ENCODE peak calls at places on chromosomes 3 and 15, in five cellular contexts. Q is K562, O is neural progenitor cell, P is HepG2, C is hepatocyte. D is an unnamed sample.
A peak's percentile ranks its signal among the peaks of the same experiment; 100 is the strongest.

GRCh38 chr3:164377466-164377865 is 700.8 kb downstream of the SI start:
- DNase-seq in Q (no peak), O (no peak), P (no peak), C (no peak), D (no peak)

GRCh38 chr3:37147676-37148075 is 26.7 kb downstream of the LRRFIP2 start:
- DNase-seq in Q (no peak), O (no peak), P (no peak), C (no peak), D (no peak)

GRCh38 chr3:16759227-16759903 is 125.4 kb upstream of the PLCL2 start:
- DNase-seq in Q (no peak), O (no peak), P (no peak), C (no peak), D (no peak)

GRCh38 chr3:156395961-156396700 is 158.8 kb downstream of the SSR3 start:
- DNase-seq in Q (no peak), O (no peak), P (peak; percentile 1), C (no peak), D (peak; percentile 15)

GRCh38 chr3:14324224-14324944 is 78.0 kb upstream of the SLC6A6 start:
- DNase-seq in Q (no peak), O (peak; percentile 39), P (no peak), C (no peak), D (no peak)

GRCh38 chr15:67674983-67675382 is 132.5 kb downstream of the MAP2K5 start:
- DNase-seq in Q (no peak), O (no peak), P (no peak), C (no peak), D (no peak)

GRCh38 chr3:191238321-191238817 is 39.3 kb downstream of the OSTN start:
- DNase-seq in Q (no peak), O (no peak), P (peak; percentile 29), C (no peak), D (peak; percentile 57)

GRCh38 chr3:17057316-17057715 is 172.6 kb downstream of the PLCL2 start:
- DNase-seq in Q (no peak), O (no peak), P (no peak), C (no peak), D (peak; percentile 46)

GRCh38 chr3:82145742-82146141 is 384.3 kb upstream of the GBE1 start:
- DNase-seq in Q (no peak), O (no peak), P (no peak), C (no peak), D (no peak)

GRCh38 chr15:58553365-58553918 is 121.7 kb downstream of the LIPC start:
- DNase-seq in Q (no peak), O (no peak), P (no peak), C (no peak), D (no peak)

GRCh38 chr3:137035631-137036030 is 77.8 kb downstream of the IL20RB start:
- DNase-seq in Q (peak; percentile 40), O (peak; percentile 48), P (peak; percentile 33), C (peak; percentile 27), D (no peak)

GRCh38 chr3:139670196-139670595 is 7.6 kb downstream of the NMNAT3 start:
- DNase-seq in Q (no peak), O (no peak), P (no peak), C (no peak), D (no peak)

GRCh38 chr3:19931180-19931692 is 2.8 kb downstream of the EFHB start:
- DNase-seq in Q (peak; percentile 59), O (no peak), P (no peak), C (no peak), D (no peak)

GRCh38 chr15:74461847-74462511 is 1.0 kb upstream of the UBL7 start:
- DNase-seq in Q (peak; percentile 23), O (peak; percentile 52), P (no peak), C (no peak), D (no peak)

GRCh38 chr15:42289166-42289565 is 15.9 kb upstream of the TMEM87A start:
- DNase-seq in Q (no peak), O (no peak), P (no peak), C (no peak), D (no peak)

GRCh38 chr3:194487289-194488006 is 646 bp upstream of the ATP13A3 start:
- DNase-seq in Q (peak; percentile 83), O (peak; percentile 28), P (no peak), C (peak; percentile 53), D (no peak)

GRCh38 chr3:123480428-123480827 is 31.5 kb upstream of the ADCY5 start:
- DNase-seq in Q (no peak), O (no peak), P (no peak), C (no peak), D (no peak)

GRCh38 chr3:40190056-40190455 is 119.5 kb upstream of the EIF1B start:
- DNase-seq in Q (no peak), O (no peak), P (no peak), C (no peak), D (no peak)

GRCh38 chr15:97909291-97909891 is 51.1 kb upstream of the ARRDC4 start:
- DNase-seq in Q (peak; percentile 76), O (peak; percentile 80), P (peak; percentile 33), C (peak; percentile 81), D (peak; percentile 9)

GRCh38 chr15:81540909-81541308 is 166.9 kb upstream of the TMC3 start:
- DNase-seq in Q (no peak), O (no peak), P (no peak), C (no peak), D (no peak)

GRCh38 chr3:187310954-187311470 is 19.5 kb upstream of the MASP1 start:
- DNase-seq in Q (no peak), O (no peak), P (no peak), C (no peak), D (no peak)

GRCh38 chr3:6097021-6097420 is 763.9 kb upstream of the GRM7 start:
- DNase-seq in Q (no peak), O (no peak), P (no peak), C (no peak), D (peak; percentile 14)

GRCh38 chr3:47512416-47513124 is 942 bp downstream of the ELP6 start:
- DNase-seq in Q (peak; percentile 54), O (peak; percentile 50), P (no peak), C (peak; percentile 37), D (no peak)

DNA sequence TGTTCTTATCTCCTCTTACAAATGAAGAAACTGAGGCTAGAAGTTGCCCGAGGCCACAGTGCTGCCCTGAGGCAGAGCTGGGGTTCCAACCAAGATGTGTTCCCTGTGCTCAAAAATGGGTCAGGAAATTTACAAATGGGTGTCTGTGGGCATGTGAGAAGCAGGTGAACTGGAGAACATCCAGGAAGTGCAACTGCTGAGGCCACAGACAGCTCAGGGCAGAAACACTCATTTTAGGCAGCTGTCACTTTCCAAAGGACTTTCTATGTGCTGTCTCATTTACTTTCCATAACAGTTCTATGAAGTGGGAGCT is 47.2 kb upstream of the ATP2B2 start:
- DNase-seq in Q (no peak), O (no peak), P (no peak), C (no peak), D (no peak)
- H3K27ac ChIP-seq in Q (no peak overlapping the region), O (no peak overlapping the region), P (no peak overlapping the region), C (no peak overlapping the region), D (peak overlapping the region; percentile 17)

GRCh38 chr15:78193731-78194567 is 40.4 kb downstream of the ACSBG1 start:
- DNase-seq in Q (no peak), O (no peak), P (no peak), C (no peak), D (no peak)
- H2AFZ ChIP-seq in Q (no peak overlapping the region), O (peak overlapping the region; percentile 50), P (no peak overlapping the region), C (no peak overlapping the region), D (no peak overlapping the region)

GRCh38 chr15:62901087-62901486 is 141.5 kb upstream of the TPM1 start:
- DNase-seq in Q (no peak), O (no peak), P (no peak), C (no peak), D (no peak)
- H3K27ac ChIP-seq in Q (no peak overlapping the region), O (no peak overlapping the region), P (no peak overlapping the region), C (no peak overlapping the region), D (no peak overlapping the region)

GRCh38 chr3:101068876-101069606 is 75.8 kb upstream of the ABI3BP start:
- DNase-seq in Q (no peak), O (no peak), P (no peak), C (no peak), D (no peak)
- H2AFZ ChIP-seq in Q (no peak overlapping the region), O (no peak overlapping the region), P (no peak overlapping the region), C (no peak overlapping the region), D (no peak overlapping the region)

GRCh38 chr3:32430900-32431299 is 39.2 kb downstream of the CMTM7 start:
- DNase-seq in Q (no peak), O (no peak), P (no peak), C (no peak), D (no peak)
- H3K27ac ChIP-seq in Q (no peak overlapping the region), O (no peak overlapping the region), P (no peak overlapping the region), C (no peak overlapping the region), D (no peak overlapping the region)

GRCh38 chr15:31871887-31872281 is 158.4 kb upstream of the CHRNA7 start:
- DNase-seq in Q (no peak), O (no peak), P (no peak), C (no peak), D (no peak)
- H2AFZ ChIP-seq in Q (no peak overlapping the region), O (no peak overlapping the region), P (no peak overlapping the region), C (no peak overlapping the region), D (no peak overlapping the region)

DNA sequence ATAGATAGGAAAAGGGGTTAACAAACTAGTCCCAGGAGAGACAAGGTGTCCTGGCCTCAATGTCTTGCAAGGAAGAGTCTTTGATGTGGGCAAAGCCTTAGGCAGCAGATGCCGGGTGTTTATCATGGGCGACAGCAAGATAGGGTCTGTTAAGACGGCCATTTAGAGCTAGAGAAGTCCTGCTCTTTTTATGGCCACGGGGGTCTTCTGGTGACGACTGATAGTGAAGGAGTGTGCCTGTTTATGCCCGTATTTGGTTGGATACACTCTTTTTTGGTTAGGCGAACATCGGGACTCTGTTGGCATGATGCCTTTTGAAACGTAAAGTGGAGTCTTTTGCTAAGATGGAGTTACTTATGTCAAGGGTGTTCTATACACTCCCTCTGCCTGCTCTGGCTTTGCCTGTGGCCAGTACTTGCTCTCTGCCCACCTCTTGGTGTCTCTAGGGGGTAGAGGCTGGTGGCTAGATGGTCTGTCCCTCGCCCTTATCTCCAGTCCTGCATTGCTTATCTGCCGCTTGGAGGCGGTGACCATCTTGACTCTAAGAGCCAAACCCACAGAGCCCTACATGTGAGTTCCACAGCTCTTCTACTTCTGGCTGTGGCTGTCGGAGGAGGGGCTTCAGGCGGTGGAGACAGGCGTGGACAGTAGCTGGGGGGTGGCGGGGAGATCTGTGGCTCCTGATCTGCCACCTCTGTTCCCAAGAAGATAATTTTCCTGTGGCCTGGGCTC is 55.8 kb upstream of the ZBTB38 start:
- DNase-seq in Q (peak; percentile 95), O (no peak), P (no peak), C (no peak), D (no peak)
- H3K27ac ChIP-seq in Q (peak overlapping the region; percentile 82), O (no peak overlapping the region), P (peak overlapping the region; percentile 34), C (peak overlapping the region; percentile 80), D (peak overlapping the region; percentile 58)

DNA sequence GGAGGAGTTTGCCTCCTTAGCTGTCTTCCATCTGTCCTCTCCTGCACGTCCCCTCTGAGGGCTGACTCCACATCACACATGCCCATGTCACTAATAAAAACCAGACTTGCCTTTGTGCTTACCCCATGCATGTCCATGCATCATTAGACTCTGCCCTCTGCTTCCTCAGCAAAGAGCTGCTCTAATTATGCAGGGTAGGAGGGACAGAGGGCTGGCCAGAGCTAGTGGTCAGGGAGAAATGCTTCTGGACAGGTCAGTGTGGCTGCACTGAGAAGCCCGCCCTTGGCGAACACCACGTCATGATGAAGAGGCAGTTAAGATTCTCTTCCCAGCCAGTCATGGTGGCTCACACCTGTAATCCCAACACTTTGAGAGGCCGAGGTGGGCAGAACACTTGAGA is 8.9 kb downstream of the CA12 start:
- DNase-seq in Q (no peak), O (no peak), P (no peak), C (no peak), D (peak; percentile 52)
- H2AFZ ChIP-seq in Q (peak overlapping the region; percentile 16), O (no peak overlapping the region), P (no peak overlapping the region), C (no peak overlapping the region), D (peak overlapping the region; percentile 74)

D was measured in astrocyte.